ENCODE peak calls at places on chromosomes 13 and 19, in seven cellular contexts. Z, J, A, Q, R, O and V are unnamed samples.

GRCh38 chr19:16726916-16727315 is 7.3 kb downstream of the NWD1 start:
- DNase-seq in Z (no peak), J (no peak), A (no peak), Q (no peak), R (no peak), O (no peak), V (no peak)

GRCh38 chr19:53057904-53058579 is 13.5 kb downstream of the ERVV-2 start:
- DNase-seq in Z (no peak), J (peak), A (no peak), Q (no peak), R (no peak), O (no peak), V (no peak)

GRCh38 chr13:93729383-93729782 is 502.8 kb downstream of the GPC6 start:
- DNase-seq in Z (no peak), J (no peak), A (no peak), Q (no peak), R (no peak), O (no peak), V (no peak)

GRCh38 chr13:98368019-98368418 is 190.9 kb upstream of the RNF113B start:
- DNase-seq in Z (no peak), J (no peak), A (no peak), Q (no peak), R (no peak), O (no peak), V (no peak)

GRCh38 chr19:40867701-40868100 is 14.3 kb downstream of the CYP2A7 start:
- DNase-seq in Z (no peak), J (no peak), A (no peak), Q (no peak), R (no peak), O (no peak), V (peak)

GRCh38 chr19:3150739-3151329 is 15.0 kb downstream of the GNA15 start:
- DNase-seq in Z (no peak), J (no peak), A (no peak), Q (no peak), R (no peak), O (no peak), V (no peak)

GRCh38 chr19:45079911-45080469 is 930 bp downstream of the GEMIN7 start:
- DNase-seq in Z (no peak), J (no peak), A (no peak), Q (peak), R (no peak), O (no peak), V (no peak)

GRCh38 chr13:113774177-113775107 is 15.4 kb downstream of the TMEM255B start:
- DNase-seq in Z (no peak), J (no peak), A (no peak), Q (peak), R (peak), O (no peak), V (no peak)

GRCh38 chr19:6744381-6745288 is 5.2 kb downstream of the TRIP10 start:
- DNase-seq in Z (peak), J (peak), A (no peak), Q (peak), R (peak), O (peak), V (peak)

GRCh38 chr13:23806874-23807522 is 82.2 kb downstream of the MIPEP start:
- DNase-seq in Z (no peak), J (no peak), A (no peak), Q (no peak), R (no peak), O (no peak), V (no peak)

GRCh38 chr13:85140192-85140591 is 659.0 kb downstream of the SLITRK6 start:
- DNase-seq in Z (no peak), J (no peak), A (no peak), Q (no peak), R (no peak), O (no peak), V (no peak)

DNA sequence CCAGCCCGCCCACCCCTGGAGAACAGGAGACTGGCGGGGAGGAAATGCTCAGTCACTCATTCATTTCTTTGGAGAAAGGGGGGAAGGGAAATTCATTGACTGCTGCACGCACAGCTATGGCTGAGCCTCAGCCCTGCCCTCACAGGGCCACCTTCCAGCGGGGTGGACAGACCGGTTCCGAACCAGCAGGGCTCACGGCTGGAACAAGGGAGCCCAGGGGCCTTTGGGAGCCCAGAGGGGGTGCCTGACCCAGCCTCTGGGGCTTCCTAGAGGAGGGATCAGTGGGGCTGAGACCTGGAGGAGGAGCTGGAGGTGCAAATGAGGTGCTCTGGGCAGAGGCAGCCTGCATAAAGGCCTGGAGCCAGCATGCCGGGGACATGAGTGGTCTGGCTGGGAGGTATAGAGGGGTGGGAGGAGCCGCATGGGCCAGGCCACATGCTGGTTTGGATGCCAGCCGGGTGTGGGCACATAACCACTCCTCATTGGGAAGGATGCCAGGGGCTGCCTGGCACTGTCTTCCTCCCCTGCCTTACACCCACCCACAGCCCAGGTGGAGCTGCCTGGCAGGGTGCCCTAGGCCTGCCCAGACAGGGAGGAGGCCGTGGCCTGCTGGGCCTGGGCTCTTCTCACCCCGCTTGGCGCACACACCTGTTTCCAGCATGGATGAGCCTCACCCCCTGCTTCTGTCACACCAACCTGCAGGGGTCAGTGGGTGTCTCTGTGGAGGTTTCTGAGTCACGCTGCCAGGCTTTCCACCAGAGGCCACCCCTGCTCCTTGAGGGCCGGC is 26.9 kb downstream of the PPP5C start:
- DNase-seq in Z (no peak), J (peak), A (peak), Q (peak), R (peak), O (no peak), V (peak)
- TF ChIP-seq POLR2A in Z (no peak), J (no peak), A (no peak), Q (no peak), R (peak), O (no peak), V (no peak)

GRCh38 chr19:33312065-33312464 is 9.7 kb upstream of the CEBPA start:
- DNase-seq in Z (no peak), J (no peak), A (no peak), Q (no peak), R (no peak), O (no peak), V (no peak)
- TF ChIP-seq POLR2A in Z (no peak), J (no peak), A (no peak), Q (no peak), R (no peak), O (no peak), V (no peak)

GRCh38 chr19:1243768-1244692 is 2.5 kb downstream of the ATP5F1D start:
- DNase-seq in Z (peak), J (peak), A (no peak), Q (peak), R (peak), O (peak), V (peak)
- TF ChIP-seq POLR2A in Z (no peak), J (peak), A (peak), Q (no peak), R (no peak), O (no peak), V (no peak)

GRCh38 chr13:73365240-73365639 is 306.4 kb downstream of the KLF5 start:
- DNase-seq in Z (no peak), J (no peak), A (no peak), Q (no peak), R (peak), O (no peak), V (no peak)
- TF ChIP-seq POLR2A in Z (no peak), J (no peak), A (no peak), Q (no peak), R (no peak), O (no peak), V (no peak)

DNA sequence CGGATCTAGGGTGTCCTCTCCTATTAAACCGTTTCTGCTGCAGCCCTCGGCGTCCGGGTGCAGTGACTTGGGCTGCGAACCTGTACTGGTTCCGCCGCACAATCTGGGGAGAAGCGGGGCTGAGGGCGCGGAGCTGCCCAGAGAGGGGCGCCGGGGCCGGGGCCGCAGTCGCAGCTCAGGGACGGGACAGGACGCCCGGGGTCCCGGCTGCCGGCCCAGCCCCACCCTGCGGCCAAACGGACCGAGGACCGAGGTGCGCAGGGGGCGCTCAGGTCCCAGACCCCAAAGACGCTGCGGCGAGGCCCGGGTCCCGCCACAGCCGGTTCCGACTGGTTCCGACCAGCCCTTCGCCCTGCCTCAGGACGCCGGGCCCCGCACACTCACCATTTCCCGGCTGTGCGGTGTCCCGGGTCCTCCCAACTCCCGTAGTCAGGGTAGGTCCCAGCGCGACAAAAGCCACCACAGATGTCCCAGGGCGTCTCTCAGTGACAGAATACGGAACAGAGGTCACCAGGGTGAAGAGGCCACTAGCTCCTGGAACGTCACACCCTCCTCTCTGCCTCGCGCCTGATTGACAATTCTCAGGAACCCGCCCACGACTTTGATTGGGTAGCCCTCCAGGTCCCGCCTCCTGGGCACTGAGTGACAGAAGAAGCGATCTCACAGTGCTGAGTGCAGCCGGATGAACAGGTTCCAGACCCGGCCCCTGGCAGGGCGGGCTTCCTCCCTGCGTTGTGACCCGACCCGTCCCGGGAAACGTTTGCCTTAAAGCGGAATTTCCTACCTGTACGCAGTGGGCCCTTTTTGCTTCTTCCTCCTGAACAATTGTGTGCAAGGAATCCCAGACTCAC is at the start of gene ZNF44:
- DNase-seq in Z (peak), J (peak), A (peak), Q (peak), R (peak), O (peak), V (peak)
- TF ChIP-seq POLR2A in Z (peak), J (peak), A (peak), Q (peak), R (no peak), O (peak), V (no peak)

GRCh38 chr13:106573279-106573831 is 5.4 kb upstream of the ARGLU1 start:
- DNase-seq in Z (peak), J (no peak), A (no peak), Q (no peak), R (no peak), O (peak), V (peak)

GRCh38 chr13:106567421-106568224 is at the start of gene ARGLU1:
- DNase-seq in Z (peak), J (peak), A (peak), Q (peak), R (peak), O (peak), V (peak)

GRCh38 chr13:106569233-106570095 is 1.5 kb upstream of the ARGLU1 start:
- DNase-seq in Z (no peak), J (no peak), A (no peak), Q (no peak), R (no peak), O (no peak), V (no peak)

GRCh38 chr13:106568225-106569003 is 477 bp upstream of the ARGLU1 start:
- DNase-seq in Z (no peak), J (no peak), A (no peak), Q (no peak), R (peak), O (no peak), V (no peak)

DNA sequence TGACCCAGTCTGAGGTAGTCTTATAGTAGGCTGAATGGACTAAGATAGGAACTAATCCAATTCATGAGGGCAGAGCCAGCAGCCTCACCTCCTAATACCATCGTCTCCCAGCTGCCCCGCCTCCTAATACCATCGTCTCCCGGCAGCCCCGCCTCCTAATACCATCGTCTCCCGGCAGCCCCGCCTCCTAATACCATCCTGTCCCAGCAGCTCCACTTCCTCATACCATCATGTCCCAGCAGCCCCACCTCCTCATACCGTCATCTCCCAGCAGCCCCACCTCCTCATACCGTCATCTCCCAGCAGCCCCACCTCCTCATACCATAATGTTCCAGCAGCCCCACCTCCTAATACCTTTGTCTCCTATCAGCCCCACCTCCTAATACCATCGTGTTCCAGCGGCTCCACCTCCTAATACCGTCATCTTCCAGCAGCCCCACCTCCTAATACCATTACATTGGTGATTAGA is 2.5 kb upstream of the ARGLU1 start:
- DNase-seq in Z (peak), J (peak), A (peak), Q (peak), R (peak), O (peak), V (peak)
- TF ChIP-seq POLR2A in Z (no peak), J (peak), A (no peak), Q (no peak), R (no peak), O (no peak), V (no peak)

DNA sequence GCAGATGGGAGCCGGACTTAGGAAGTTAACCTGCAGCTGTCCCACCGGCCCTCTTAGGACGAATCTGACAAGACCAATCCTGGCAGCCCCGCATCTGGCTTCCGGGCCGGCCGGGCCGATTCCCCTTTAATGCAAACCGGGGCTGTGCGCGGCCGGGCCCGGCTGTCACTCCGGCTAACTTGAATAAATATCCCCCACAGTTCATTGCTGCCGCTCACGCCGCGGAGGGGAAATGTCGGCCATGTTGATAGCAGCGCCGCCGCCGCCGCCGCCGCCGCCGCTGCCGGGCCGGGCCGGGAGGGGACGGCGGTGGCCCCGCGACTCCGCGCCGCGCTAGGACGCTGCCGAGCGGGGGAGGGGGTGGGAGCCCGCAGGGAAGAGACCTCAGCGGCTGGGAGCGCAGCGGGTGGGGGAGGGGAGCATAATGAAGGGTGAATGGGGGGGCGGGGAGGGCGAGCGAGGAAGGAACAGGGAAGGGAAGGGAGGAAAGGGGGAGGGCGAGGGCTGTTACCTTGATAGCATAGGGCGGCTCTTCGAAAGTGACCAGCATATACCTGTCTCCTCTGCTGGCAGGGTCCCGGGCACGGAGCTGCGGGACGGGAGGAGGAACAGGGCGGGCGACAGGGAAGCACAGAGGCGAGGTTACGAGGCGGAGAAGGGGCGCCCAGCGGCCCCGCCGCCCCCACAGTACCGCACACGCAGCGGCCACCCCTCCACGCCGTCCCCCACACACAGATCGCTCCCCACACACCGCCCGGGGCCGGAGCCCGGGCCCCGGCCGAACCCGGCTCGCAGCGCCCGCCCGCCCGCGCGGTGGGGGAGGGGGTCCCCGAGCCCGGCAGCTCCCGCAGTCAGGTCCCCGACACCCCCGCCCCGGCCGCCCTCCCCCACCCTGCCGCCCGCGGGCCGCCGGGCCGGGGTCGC is 1.1 kb downstream of the INTS6 start:
- DNase-seq in Z (peak), J (peak), A (peak), Q (peak), R (peak), O (peak), V (peak)
- TF ChIP-seq POLR2A in Z (peak), J (peak), A (no peak), Q (peak), R (peak), O (no peak), V (no peak)

DNA sequence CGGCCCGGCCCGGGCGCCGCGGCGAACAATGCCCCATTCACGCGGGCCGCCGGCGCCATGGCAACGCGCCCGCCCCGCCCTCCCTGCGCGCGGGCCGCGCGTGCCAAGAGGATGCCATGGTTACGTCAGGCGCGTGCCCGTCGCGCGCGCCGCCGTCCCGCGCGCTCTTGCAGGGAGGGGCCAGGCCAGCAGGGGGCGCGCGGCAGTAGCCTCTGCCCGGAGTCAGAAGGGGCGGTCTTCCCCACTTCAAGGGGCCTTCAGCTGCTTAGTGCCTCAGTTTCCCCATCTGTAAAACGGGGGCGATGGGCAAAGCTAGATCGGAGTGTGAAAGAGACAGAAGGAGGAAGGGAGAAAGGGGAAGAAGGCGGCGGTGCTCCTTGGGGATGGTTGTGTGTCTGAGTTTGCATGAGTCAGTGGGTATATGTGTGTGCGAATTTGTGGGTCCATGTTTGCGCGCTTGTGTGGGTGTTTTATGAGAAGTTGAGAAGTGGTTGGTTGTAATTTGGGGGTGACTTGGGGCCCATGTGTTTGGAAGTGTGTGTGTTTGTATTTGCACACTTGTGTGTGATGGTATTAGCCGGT is 11.6 kb upstream of the NFIX start:
- DNase-seq in Z (peak), J (peak), A (no peak), Q (peak), R (peak), O (peak), V (no peak)
- TF ChIP-seq POLR2A in Z (no peak), J (peak), A (no peak), Q (no peak), R (no peak), O (no peak), V (no peak)

GRCh38 chr19:18170714-18171255 is 2.8 kb upstream of the IFI30 start:
- DNase-seq in Z (no peak), J (peak), A (no peak), Q (no peak), R (no peak), O (no peak), V (peak)
- TF ChIP-seq POLR2A in Z (no peak), J (no peak), A (no peak), Q (no peak), R (no peak), O (no peak), V (no peak)